ENCODE peak calls at places on chromosome 4, in four cellular contexts. G is right lobe of liver, A is uterus, N is left ventricle myocardium inferior. T is an unnamed sample. For H3K27me3, the result is how much of the 10 kb centered on the place peaks cover.

GRCh38 chr4:74095886-74096264 is 3.1 kb downstream of the CXCL2 start:
- DNase-seq in A (no peak), N (no peak), G (no peak), T (no peak)

GRCh38 chr4:158169931-158170690 is 2.7 kb downstream of the GASK1B start:
- DNase-seq in N (no peak), G (no peak), A (no peak), T (no peak)

GRCh38 chr4:26992657-26993361 is 132.2 kb downstream of the STIM2 start:
- DNase-seq in N (no peak), A (peak), G (no peak), T (no peak)

GRCh38 chr4:102473476-102473875 is 27.7 kb upstream of the NFKB1 start:
- DNase-seq in N (no peak), A (no peak), G (no peak), T (no peak)

GRCh38 chr4:94390804-94391410 is 48.3 kb upstream of the HPGDS start:
- DNase-seq in N (no peak), G (no peak), A (no peak), T (no peak)

GRCh38 chr4:110510955-110511544 is 35.1 kb downstream of the ENPEP start:
- DNase-seq in N (no peak), A (no peak), G (no peak), T (no peak)

GRCh38 chr4:39044947-39045734 is 12.9 kb upstream of the TMEM156 start:
- DNase-seq in A (no peak), G (no peak), N (peak), T (no peak)

GRCh38 chr4:24089831-24090531 is 200.1 kb upstream of the PPARGC1A start:
- DNase-seq in A (no peak), G (no peak), N (no peak), T (no peak)

GRCh38 chr4:128428397-128428796 is 140.8 kb upstream of the PGRMC2 start:
- DNase-seq in G (no peak), A (no peak), N (no peak), T (no peak)

GRCh38 chr4:23333556-23333945 is 556.3 kb downstream of the PPARGC1A start:
- DNase-seq in G (no peak), A (no peak), N (no peak), T (no peak)

GRCh38 chr4:121950212-121950679 is 1.6 kb downstream of the TRPC3 start:
- DNase-seq in A (peak), N (peak), G (peak), T (peak)

GRCh38 chr4:68447201-68447600 is at the start of gene TMPRSS11E:
- DNase-seq in A (no peak), G (no peak), N (no peak), T (no peak)

GRCh38 chr4:112145820-112146813 is 863 bp downstream of the FAM241A start:
- DNase-seq in N (peak), G (peak), A (peak), T (peak)

GRCh38 chr4:180377741-180378140 is 1865.5 kb upstream of the TENM3 start:
- DNase-seq in N (no peak), G (no peak), A (no peak), T (no peak)

GRCh38 chr4:75686346-75686745 is 13.1 kb upstream of the G3BP2 start:
- DNase-seq in A (no peak), G (no peak), N (no peak), T (no peak)

GRCh38 chr4:115770046-115770543 is 656.7 kb upstream of the NDST4 start:
- DNase-seq in G (no peak), N (no peak), A (no peak), T (no peak)

GRCh38 chr4:2045518-2045951 is 13.6 kb upstream of the NAT8L start:
- DNase-seq in A (no peak), G (no peak), N (no peak), T (no peak)

GRCh38 chr4:76993787-76994641 is 44.5 kb downstream of the SEPTIN11 start:
- DNase-seq in N (no peak), A (no peak), G (no peak), T (no peak)

GRCh38 chr4:35771571-35771970 is 472.7 kb downstream of the ARAP2 start:
- DNase-seq in N (no peak), G (no peak), A (no peak), T (no peak)

GRCh38 chr4:173521474-173522159 is 8.4 kb downstream of the HAND2 start:
- DNase-seq in A (no peak), G (no peak), N (peak), T (no peak)

GRCh38 chr4:37882665-37883296 is 8.1 kb upstream of the TBC1D1 start:
- DNase-seq in A (no peak), G (no peak), N (no peak), T (no peak)
- TF ChIP-seq CTCF in A (no peak), G (no peak), N (no peak), T (no peak)

GRCh38 chr4:162282711-162283110 is 118.9 kb upstream of the FSTL5 start:
- DNase-seq in A (no peak), G (no peak), N (no peak), T (no peak)

DNA sequence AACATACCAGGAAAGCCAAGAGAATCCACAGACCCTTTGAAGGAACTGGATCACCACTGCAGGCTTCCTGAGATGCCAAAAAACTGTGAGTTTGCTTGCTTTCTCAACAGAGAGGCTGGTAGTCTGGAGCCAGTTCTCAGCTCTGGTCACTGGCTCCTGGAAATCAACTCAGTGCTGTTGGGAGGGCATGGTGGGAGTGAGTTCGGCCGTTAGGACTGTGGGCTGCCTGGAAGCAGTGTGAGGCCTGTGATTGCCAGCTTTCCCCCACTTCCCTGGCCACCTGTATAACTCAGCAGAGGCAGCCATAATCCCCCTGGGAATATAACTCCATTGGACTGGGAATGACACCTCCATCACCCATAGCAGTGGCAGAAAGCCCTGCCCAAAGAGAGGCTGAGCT is 122.0 kb upstream of the FSTL5 start:
- DNase-seq in G (no peak), N (no peak), A (no peak), T (no peak)
- H3K27me3 ChIP-seq in G (under half), N (under half), A (under half), T (under half)

GRCh38 chr4:151673913-151674520 is 86.8 kb downstream of the GATB start:
- DNase-seq in A (no peak), N (no peak), G (no peak), T (no peak)

GRCh38 chr4:151676301-151676700 is 84.5 kb downstream of the GATB start:
- DNase-seq in N (no peak), A (no peak), G (no peak), T (no peak)

GRCh38 chr4:151675366-151676060 is 85.3 kb downstream of the GATB start:
- DNase-seq in A (no peak), N (no peak), G (no peak), T (no peak)

GRCh38 chr4:151672996-151673395 is 87.8 kb downstream of the GATB start:
- DNase-seq in G (no peak), A (no peak), N (no peak), T (no peak)

DNA sequence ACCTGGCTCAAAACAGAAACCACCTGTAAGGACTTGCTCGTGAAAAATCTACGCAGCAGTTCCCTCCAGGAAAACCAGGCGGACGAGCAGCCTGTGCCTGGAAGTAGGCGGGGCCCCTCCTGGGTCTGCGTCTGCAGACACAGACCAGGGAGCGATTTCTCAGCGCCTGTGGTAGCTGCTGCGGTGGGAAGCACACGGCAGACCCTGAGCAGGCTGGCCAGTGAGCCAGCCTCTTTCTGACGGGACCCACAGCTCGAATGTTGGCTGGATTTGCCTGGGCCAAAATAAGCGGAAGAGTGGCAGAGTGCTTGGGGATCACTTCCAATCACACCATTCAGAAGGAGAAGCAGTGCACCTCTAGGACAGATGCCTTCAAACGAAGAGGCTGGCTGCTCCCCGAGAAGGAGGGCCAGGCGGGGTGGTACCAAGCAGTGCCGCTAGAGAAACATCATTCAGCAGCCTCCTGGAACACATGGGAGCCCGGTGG is 86.0 kb downstream of the GATB start:
- DNase-seq in N (no peak), A (peak), G (peak), T (peak)
- TF ChIP-seq CTCF in N (peak), A (no peak), G (no peak), T (no peak)

GRCh38 chr4:3809451-3810110 is 43.4 kb downstream of the ADRA2C start:
- DNase-seq in G (no peak), N (no peak), A (no peak), T (no peak)
- H3K27me3 ChIP-seq in G (under half), N (half or more), A (under half), T (under half)

DNA sequence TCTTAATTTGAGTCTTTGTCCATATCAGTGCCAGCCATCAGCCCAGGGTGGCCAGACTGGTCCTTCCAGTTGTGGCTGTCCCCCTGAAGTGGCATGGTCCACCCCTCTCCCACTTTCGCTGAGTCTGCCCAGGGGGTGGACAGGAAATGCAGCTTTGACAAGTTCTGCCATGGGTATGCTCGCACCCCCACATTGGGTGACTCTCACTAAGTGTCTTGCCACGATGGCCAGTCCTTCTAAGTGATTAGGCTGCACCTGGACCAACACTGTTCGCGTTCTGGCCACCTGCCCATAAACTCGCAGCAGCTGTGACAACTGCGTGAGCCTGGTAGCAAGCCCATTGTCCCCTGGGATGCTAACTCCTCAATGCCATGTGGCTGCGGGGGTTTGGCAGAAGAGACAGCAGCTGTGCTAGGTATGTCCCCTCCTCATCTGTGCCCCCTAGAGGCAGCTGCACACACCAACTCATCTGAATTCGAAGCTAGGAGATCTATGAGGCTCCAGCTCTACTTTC is 10.0 kb upstream of the LNX1 start:
- DNase-seq in A (no peak), G (peak), N (peak), T (no peak)
- TF ChIP-seq CTCF in A (no peak), G (peak), N (peak), T (no peak)

DNA sequence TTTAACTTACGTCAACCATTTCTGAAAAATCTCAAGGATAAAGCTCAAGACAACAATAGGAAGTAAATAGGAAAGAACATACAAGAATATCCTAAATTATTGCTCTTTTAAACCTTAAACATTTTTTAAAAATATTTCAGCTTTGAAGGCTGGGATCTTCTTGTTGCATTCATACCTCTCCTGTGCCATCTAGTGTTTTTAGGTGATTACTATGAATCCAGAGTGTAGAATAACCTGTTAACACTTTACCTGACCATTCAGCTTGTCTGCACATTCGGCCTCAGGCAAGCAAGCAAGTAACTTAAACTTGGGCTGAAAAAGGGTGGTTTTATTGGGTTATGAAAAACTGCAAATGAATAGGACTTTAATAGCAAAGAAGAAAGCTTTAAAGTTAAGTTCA is 507.8 kb upstream of the INTU start:
- DNase-seq in A (no peak), G (no peak), N (no peak), T (no peak)
- H3K27me3 ChIP-seq in A (under half), G (under half), N (under half), T (under half)

GRCh38 chr4:78446607-78447006 is 105.0 kb upstream of the ANXA3 start:
- DNase-seq in N (no peak), A (no peak), G (no peak), T (no peak)
- TF ChIP-seq CTCF in N (no peak), A (no peak), G (no peak), T (no peak)

GRCh38 chr4:41749650-41750049 is 1.1 kb upstream of the PHOX2B start:
- DNase-seq in G (no peak), A (no peak), N (no peak), T (no peak)

GRCh38 chr4:41750624-41751324 is 2.2 kb upstream of the PHOX2B start:
- DNase-seq in A (no peak), G (no peak), N (no peak), T (no peak)

GRCh38 chr4:41752081-41752836 is 3.7 kb upstream of the PHOX2B start:
- DNase-seq in N (no peak), G (no peak), A (no peak), T (no peak)

GRCh38 chr4:41750158-41750623 is 1.7 kb upstream of the PHOX2B start:
- DNase-seq in N (no peak), A (no peak), G (no peak), T (no peak)

DNA sequence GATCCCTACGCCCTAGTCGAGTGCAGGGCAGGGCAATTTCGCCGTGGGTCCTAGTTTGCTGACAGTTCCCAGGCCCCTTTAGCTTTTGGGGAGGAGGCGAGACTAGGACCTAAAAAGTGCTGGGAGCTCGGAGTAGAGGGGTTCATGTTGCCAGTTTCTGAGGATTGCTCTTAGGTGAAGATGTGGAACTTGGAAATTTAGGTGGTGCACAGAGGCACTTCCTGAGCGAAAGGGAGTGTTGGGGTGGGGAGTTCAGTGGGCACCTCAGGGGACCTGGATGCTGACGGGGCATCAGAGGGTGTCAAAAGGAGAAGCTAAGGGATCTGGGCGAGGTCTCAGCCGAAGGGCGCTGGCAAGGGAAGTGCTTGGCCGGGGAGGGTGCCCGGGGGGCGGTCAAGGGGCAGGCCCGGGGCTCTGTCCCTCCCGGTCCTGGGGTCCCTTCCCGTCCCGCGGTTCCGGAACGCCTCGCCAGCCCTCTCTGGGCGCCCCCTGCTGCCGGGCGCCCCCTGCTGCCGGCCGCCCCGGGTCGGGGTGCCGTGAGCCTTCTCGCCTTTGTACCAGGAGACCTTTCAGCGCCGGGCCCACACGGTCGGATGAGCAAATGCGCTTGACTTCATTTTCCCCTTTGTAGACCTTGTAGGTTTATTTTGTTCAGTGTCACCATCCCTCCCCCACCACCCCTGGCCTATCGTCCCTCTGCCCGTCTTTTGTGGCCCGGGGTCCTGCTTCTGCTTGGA is 3.0 kb upstream of the PHOX2B start:
- DNase-seq in N (no peak), A (no peak), G (no peak), T (no peak)
- H3K27me3 ChIP-seq in N (half or more), A (under half), G (under half), T (under half)

GRCh38 chr4:71189471-71189870 is 149.3 kb upstream of the SLC4A4 start:
- DNase-seq in A (no peak), G (no peak), N (no peak), T (no peak)
- TF ChIP-seq CTCF in A (no peak), G (no peak), N (no peak), T (no peak)

T was measured in lung.